ENCODE peak calls at places on chromosome 16, in seven cellular contexts. One of them, this sample, is unnamed.

GRCh38 chr16:58419241-58420012 is 27.2 kb downstream of the GINS3 start:
- DNase-seq in HT1080: no peak
- DNase-seq in amygdala: no peak
- DNase-seq in Ammon's horn: no peak
- DNase-seq in brain microvascular endothelial cell: no peak
- DNase-seq in prostate gland: no peak
- DNase-seq in nephron progenitor cell: no peak
- DNase-seq in this sample: no peak

GRCh38 chr16:68869492-68870084 is 26.3 kb downstream of the TANGO6 start:
- DNase-seq in brain microvascular endothelial cell: no peak
- DNase-seq in nephron progenitor cell: no peak
- DNase-seq in HT1080: no peak
- DNase-seq in prostate gland: no peak
- DNase-seq in amygdala: no peak
- DNase-seq in Ammon's horn: no peak
- DNase-seq in this sample: no peak

GRCh38 chr16:69932691-69933392 is 18.3 kb upstream of the CLEC18A start:
- DNase-seq in brain microvascular endothelial cell: no peak
- DNase-seq in prostate gland: no peak
- DNase-seq in Ammon's horn: no peak
- DNase-seq in amygdala: no peak
- DNase-seq in HT1080: no peak
- DNase-seq in nephron progenitor cell: no peak
- DNase-seq in this sample: no peak

GRCh38 chr16:81451753-81452680 is 7.4 kb downstream of the CMIP start:
- DNase-seq in prostate gland: no peak
- DNase-seq in amygdala: no peak
- DNase-seq in Ammon's horn: peak; percentile 81
- DNase-seq in nephron progenitor cell: no peak
- DNase-seq in brain microvascular endothelial cell: no peak
- DNase-seq in HT1080: no peak
- DNase-seq in this sample: no peak

GRCh38 chr16:82671743-82672142 is 45.0 kb downstream of the CDH13 start:
- DNase-seq in amygdala: no peak
- DNase-seq in brain microvascular endothelial cell: no peak
- DNase-seq in HT1080: no peak
- DNase-seq in prostate gland: no peak
- DNase-seq in Ammon's horn: no peak
- DNase-seq in nephron progenitor cell: no peak
- DNase-seq in this sample: no peak

GRCh38 chr16:80274576-80275191 is 266.1 kb upstream of the DYNLRB2 start:
- DNase-seq in brain microvascular endothelial cell: peak; percentile 79
- DNase-seq in Ammon's horn: no peak
- DNase-seq in prostate gland: no peak
- DNase-seq in nephron progenitor cell: peak; percentile 25
- DNase-seq in amygdala: no peak
- DNase-seq in HT1080: peak; percentile 55
- DNase-seq in this sample: peak; percentile 79

GRCh38 chr16:54945063-54945462 is 14.4 kb downstream of the IRX5 start:
- DNase-seq in HT1080: no peak
- DNase-seq in brain microvascular endothelial cell: no peak
- DNase-seq in nephron progenitor cell: no peak
- DNase-seq in Ammon's horn: no peak
- DNase-seq in prostate gland: no peak
- DNase-seq in amygdala: no peak
- DNase-seq in this sample: no peak

GRCh38 chr16:54210437-54211081 is 76.0 kb downstream of the IRX3 start:
- DNase-seq in amygdala: no peak
- DNase-seq in prostate gland: no peak
- DNase-seq in HT1080: no peak
- DNase-seq in Ammon's horn: no peak
- DNase-seq in brain microvascular endothelial cell: no peak
- DNase-seq in nephron progenitor cell: no peak
- DNase-seq in this sample: no peak

GRCh38 chr16:23874613-23875294 is 39.0 kb downstream of the PRKCB start:
- DNase-seq in HT1080: no peak
- DNase-seq in Ammon's horn: no peak
- DNase-seq in amygdala: no peak
- DNase-seq in brain microvascular endothelial cell: no peak
- DNase-seq in prostate gland: no peak
- DNase-seq in nephron progenitor cell: no peak
- DNase-seq in this sample: no peak

GRCh38 chr16:66091462-66091861 is 275.0 kb upstream of the CDH5 start:
- DNase-seq in nephron progenitor cell: no peak
- DNase-seq in prostate gland: no peak
- DNase-seq in HT1080: no peak
- DNase-seq in amygdala: no peak
- DNase-seq in brain microvascular endothelial cell: no peak
- DNase-seq in Ammon's horn: no peak
- DNase-seq in this sample: no peak

GRCh38 chr16:2860826-2861567 is 3.0 kb upstream of the PRSS22 start:
- DNase-seq in prostate gland: no peak
- DNase-seq in brain microvascular endothelial cell: no peak
- DNase-seq in Ammon's horn: no peak
- DNase-seq in HT1080: peak; percentile 58
- DNase-seq in nephron progenitor cell: peak; percentile 53
- DNase-seq in amygdala: no peak
- DNase-seq in this sample: no peak

GRCh38 chr16:85418978-85419491 is 194.1 kb upstream of the GSE1 start:
- DNase-seq in Ammon's horn: peak; percentile 50
- DNase-seq in brain microvascular endothelial cell: no peak
- DNase-seq in prostate gland: no peak
- DNase-seq in HT1080: no peak
- DNase-seq in amygdala: no peak
- DNase-seq in nephron progenitor cell: peak; percentile 2
- DNase-seq in this sample: no peak

GRCh38 chr16:48176635-48177408 is 21.0 kb upstream of the ABCC12 start:
- DNase-seq in Ammon's horn: no peak
- DNase-seq in prostate gland: no peak
- DNase-seq in amygdala: no peak
- DNase-seq in HT1080: no peak
- DNase-seq in nephron progenitor cell: no peak
- DNase-seq in brain microvascular endothelial cell: no peak
- DNase-seq in this sample: no peak

GRCh38 chr16:9139965-9140364 is 48.5 kb downstream of the HAPSTR1 start:
- DNase-seq in amygdala: no peak
- DNase-seq in HT1080: peak; percentile 54
- DNase-seq in brain microvascular endothelial cell: peak; percentile 25
- DNase-seq in prostate gland: no peak
- DNase-seq in nephron progenitor cell: no peak
- DNase-seq in Ammon's horn: peak; percentile 53
- DNase-seq in this sample: no peak

GRCh38 chr16:22425036-22425801 is 50.8 kb upstream of the CDR2 start:
- DNase-seq in HT1080: no peak
- DNase-seq in nephron progenitor cell: no peak
- DNase-seq in Ammon's horn: no peak
- DNase-seq in brain microvascular endothelial cell: no peak
- DNase-seq in prostate gland: no peak
- DNase-seq in amygdala: no peak
- DNase-seq in this sample: no peak

GRCh38 chr16:11452746-11453344 is 107.6 kb downstream of the RMI2 start:
- DNase-seq in prostate gland: no peak
- DNase-seq in Ammon's horn: no peak
- DNase-seq in HT1080: no peak
- DNase-seq in amygdala: no peak
- DNase-seq in brain microvascular endothelial cell: no peak
- DNase-seq in nephron progenitor cell: no peak
- DNase-seq in this sample: no peak

GRCh38 chr16:10314811-10315210 is 71.0 kb upstream of the ATF7IP2 start:
- DNase-seq in prostate gland: no peak
- DNase-seq in amygdala: no peak
- DNase-seq in nephron progenitor cell: no peak
- DNase-seq in Ammon's horn: peak; percentile 30
- DNase-seq in HT1080: peak; percentile 30
- DNase-seq in brain microvascular endothelial cell: peak; percentile 1
- DNase-seq in this sample: peak; percentile 16

GRCh38 chr16:87233928-87234327 is 83.3 kb downstream of the C16orf95 start:
- DNase-seq in nephron progenitor cell: no peak
- DNase-seq in HT1080: peak; percentile 18
- DNase-seq in Ammon's horn: no peak
- DNase-seq in brain microvascular endothelial cell: peak; percentile 57
- DNase-seq in amygdala: no peak
- DNase-seq in prostate gland: no peak
- DNase-seq in this sample: peak; percentile 53

GRCh38 chr16:84241778-84242177 is 2.0 kb upstream of the KCNG4 start:
- DNase-seq in Ammon's horn: no peak
- DNase-seq in prostate gland: no peak
- DNase-seq in nephron progenitor cell: no peak
- DNase-seq in HT1080: no peak
- DNase-seq in brain microvascular endothelial cell: no peak
- DNase-seq in amygdala: no peak
- DNase-seq in this sample: no peak

GRCh38 chr16:27973678-27974077 is 89.8 kb downstream of the GSG1L start:
- DNase-seq in Ammon's horn: no peak
- DNase-seq in brain microvascular endothelial cell: no peak
- DNase-seq in nephron progenitor cell: peak; percentile 12
- DNase-seq in amygdala: no peak
- DNase-seq in HT1080: no peak
- DNase-seq in prostate gland: no peak
- DNase-seq in this sample: no peak

GRCh38 chr16:80463303-80463702 is 77.5 kb upstream of the DYNLRB2 start:
- DNase-seq in prostate gland: no peak
- DNase-seq in HT1080: no peak
- DNase-seq in brain microvascular endothelial cell: no peak
- DNase-seq in amygdala: no peak
- DNase-seq in nephron progenitor cell: peak; percentile 3
- DNase-seq in Ammon's horn: no peak
- DNase-seq in this sample: no peak

GRCh38 chr16:70254095-70254964 is 2.6 kb upstream of the EXOSC6 start:
- DNase-seq in amygdala: no peak
- DNase-seq in Ammon's horn: no peak
- DNase-seq in prostate gland: no peak
- DNase-seq in HT1080: no peak
- DNase-seq in brain microvascular endothelial cell: peak; percentile 56
- DNase-seq in nephron progenitor cell: no peak
- DNase-seq in this sample: peak; percentile 18

GRCh38 chr16:73071131-73071940 is 23.4 kb upstream of the ZFHX3 start:
- DNase-seq in amygdala: no peak
- DNase-seq in nephron progenitor cell: peak; percentile 66
- DNase-seq in brain microvascular endothelial cell: no peak
- DNase-seq in prostate gland: no peak
- DNase-seq in HT1080: no peak
- DNase-seq in Ammon's horn: no peak
- DNase-seq in this sample: peak; percentile 67

GRCh38 chr16:49019826-49020401 is 261.7 kb downstream of the CBLN1 start:
- DNase-seq in amygdala: no peak
- DNase-seq in prostate gland: no peak
- DNase-seq in Ammon's horn: no peak
- DNase-seq in brain microvascular endothelial cell: no peak
- DNase-seq in HT1080: no peak
- DNase-seq in nephron progenitor cell: no peak
- DNase-seq in this sample: peak; percentile 67

GRCh38 chr16:47581114-47581513 is 120.0 kb downstream of the PHKB start:
- DNase-seq in amygdala: no peak
- DNase-seq in HT1080: no peak
- DNase-seq in nephron progenitor cell: no peak
- DNase-seq in prostate gland: no peak
- DNase-seq in brain microvascular endothelial cell: no peak
- DNase-seq in Ammon's horn: no peak
- DNase-seq in this sample: no peak

GRCh38 chr16:67961551-67961957 is 6.9 kb downstream of the SLC12A4 start:
- DNase-seq in prostate gland: peak; percentile 97
- DNase-seq in nephron progenitor cell: no peak
- DNase-seq in brain microvascular endothelial cell: no peak
- DNase-seq in HT1080: no peak
- DNase-seq in amygdala: no peak
- DNase-seq in Ammon's horn: no peak
- DNase-seq in this sample: no peak

GRCh38 chr16:23182675-23183485 is at the start of gene SCNN1G:
- DNase-seq in Ammon's horn: no peak
- DNase-seq in brain microvascular endothelial cell: no peak
- DNase-seq in amygdala: no peak
- DNase-seq in prostate gland: no peak
- DNase-seq in HT1080: no peak
- DNase-seq in nephron progenitor cell: peak; percentile 62
- DNase-seq in this sample: no peak

GRCh38 chr16:89599902-89600301 is 13.5 kb upstream of the DPEP1 start:
- DNase-seq in nephron progenitor cell: no peak
- DNase-seq in brain microvascular endothelial cell: no peak
- DNase-seq in prostate gland: no peak
- DNase-seq in HT1080: no peak
- DNase-seq in amygdala: no peak
- DNase-seq in Ammon's horn: no peak
- DNase-seq in this sample: no peak

GRCh38 chr16:6335072-6335471 is 997.6 kb upstream of the RBFOX1 start:
- DNase-seq in amygdala: no peak
- DNase-seq in nephron progenitor cell: peak; percentile 53
- DNase-seq in brain microvascular endothelial cell: peak; percentile 23
- DNase-seq in HT1080: peak; percentile 51
- DNase-seq in Ammon's horn: no peak
- DNase-seq in prostate gland: no peak
- DNase-seq in this sample: no peak

GRCh38 chr16:85528528-85529387 is 84.4 kb upstream of the GSE1 start:
- DNase-seq in Ammon's horn: no peak
- DNase-seq in HT1080: no peak
- DNase-seq in brain microvascular endothelial cell: no peak
- DNase-seq in nephron progenitor cell: peak; percentile 45
- DNase-seq in prostate gland: no peak
- DNase-seq in amygdala: no peak
- DNase-seq in this sample: no peak

GRCh38 chr16:31428277-31428597 is at the start of gene COX6A2:
- DNase-seq in amygdala: no peak
- DNase-seq in prostate gland: no peak
- DNase-seq in brain microvascular endothelial cell: no peak
- DNase-seq in HT1080: no peak
- DNase-seq in Ammon's horn: no peak
- DNase-seq in nephron progenitor cell: no peak
- DNase-seq in this sample: no peak

GRCh38 chr16:82653550-82654511 is 27.1 kb downstream of the CDH13 start:
- DNase-seq in Ammon's horn: no peak
- DNase-seq in nephron progenitor cell: no peak
- DNase-seq in amygdala: no peak
- DNase-seq in prostate gland: no peak
- DNase-seq in HT1080: peak; percentile 99
- DNase-seq in brain microvascular endothelial cell: peak; percentile 93
- DNase-seq in this sample: peak; percentile 91

GRCh38 chr16:4317471-4318170 is 1.8 kb downstream of the GLIS2 start:
- DNase-seq in prostate gland: no peak
- DNase-seq in HT1080: no peak
- DNase-seq in amygdala: no peak
- DNase-seq in nephron progenitor cell: peak; percentile 65
- DNase-seq in Ammon's horn: no peak
- DNase-seq in brain microvascular endothelial cell: no peak
- DNase-seq in this sample: peak; percentile 53